ENCODE peak calls at places on chromosome 1, in nine cellular contexts. D is stimulated activated CD4-positive, alpha-beta T cell treated with anti-CD3 and anti-CD28 coated beads, Interleukin-12 subunit alpha, Interleukin-12 subunit beta, amount 100 ng/mL, for 24 hours; B is AG09309; K is IMR-90; V is HCT116; C is tibial artery; Y is BJ; Q is heart left ventricle; R is MCF 10A. X is an unnamed sample.

GRCh38 chr1:8473121-8473891 is 155.4 kb downstream of the SLC45A1 start:
- DNase-seq in Q (no peak), Y (no peak), B (no peak), V (no peak), R (no peak), D (no peak), C (no peak), K (no peak), X (no peak)

GRCh38 chr1:160115545-160116276 is at the start of gene ATP1A2:
- DNase-seq in D (no peak), B (no peak), Y (no peak), V (no peak), C (peak), R (no peak), K (no peak), Q (peak), X (no peak)

GRCh38 chr1:7207875-7208646 is 422.8 kb downstream of the CAMTA1 start:
- DNase-seq in C (no peak), R (peak), Q (peak), V (peak), D (no peak), B (peak), Y (no peak), K (peak), X (peak)

GRCh38 chr1:57091642-57092041 is 125.8 kb upstream of the C8B start:
- DNase-seq in D (no peak), B (no peak), Q (no peak), Y (no peak), K (no peak), V (no peak), C (no peak), R (no peak), X (no peak)

GRCh38 chr1:94819945-94820746 is at the start of gene SLC44A3:
- DNase-seq in V (no peak), D (no peak), C (no peak), R (peak), K (peak), Y (no peak), B (no peak), Q (peak), X (no peak)

GRCh38 chr1:12284486-12284885 is 54.7 kb downstream of the VPS13D start:
- DNase-seq in D (no peak), Y (no peak), C (no peak), R (no peak), V (no peak), Q (no peak), K (no peak), B (no peak), X (no peak)

GRCh38 chr1:93874025-93874651 is 4.9 kb downstream of the DNTTIP2 start:
- DNase-seq in D (no peak), C (no peak), R (peak), Y (no peak), B (peak), K (peak), Q (no peak), V (no peak), X (peak)

GRCh38 chr1:47981664-47982350 is 15.4 kb downstream of the TRABD2B start:
- DNase-seq in V (no peak), K (no peak), C (no peak), D (no peak), B (no peak), R (no peak), Q (no peak), Y (no peak), X (no peak)

GRCh38 chr1:208058212-208059155 is 147.6 kb upstream of the CD34 start:
- DNase-seq in K (no peak), C (no peak), D (no peak), V (no peak), B (no peak), Y (no peak), R (no peak), Q (no peak), X (no peak)

GRCh38 chr1:108190686-108191416 is 9.3 kb downstream of the SLC25A24 start:
- DNase-seq in R (peak), K (no peak), C (no peak), D (no peak), Y (no peak), V (no peak), Q (no peak), B (no peak), X (no peak)

GRCh38 chr1:175402336-175402735 is 209.8 kb upstream of the KIAA0040 start:
- DNase-seq in V (no peak), R (no peak), K (no peak), C (no peak), D (no peak), B (no peak), Q (no peak), Y (peak), X (no peak)

GRCh38 chr1:29706936-29707335 is 470.6 kb downstream of the PTPRU start:
- DNase-seq in Y (no peak), Q (no peak), V (no peak), D (no peak), C (no peak), K (peak), R (peak), B (no peak), X (peak)